ENCODE peak calls at places on chromosomes 2 and 18, in five cellular contexts. E is Calu3; L is HCEC 1CT; T is activated T-helper 1 cell treated with Interleukin-2 at 50 U/mL for 16 hours; Y is stimulated activated CD4-positive, alpha-beta T cell treated with anti-CD3 and anti-CD28 coated beads, Interleukin-1b, Interleukin-23, amount 100 ng/mL, for 4 hours. A is an unnamed sample.

GRCh38 chr2:237581751-237582746 is 8.5 kb downstream of the RAB17 start:
- DNase-seq in Y (peak), E (no peak), T (no peak), L (peak), A (no peak)

GRCh38 chr2:85769236-85769986 is 15.6 kb downstream of the ATOH8 start:
- DNase-seq in L (no peak), T (no peak), E (peak), Y (no peak), A (no peak)

GRCh38 chr2:240302933-240303332 is 132.5 kb upstream of the GPC1 start:
- DNase-seq in E (no peak), L (no peak), T (no peak), Y (no peak), A (no peak)

GRCh38 chr18:58952871-58953270 is 88.2 kb downstream of the ZNF532 start:
- DNase-seq in E (no peak), Y (no peak), L (no peak), T (no peak), A (no peak)

GRCh38 chr2:38076250-38076709 is 329 bp upstream of the CYP1B1 start:
- DNase-seq in Y (no peak), E (peak), L (peak), T (no peak), A (peak)

GRCh38 chr18:74477771-74478170 is 18.4 kb upstream of the CNDP2 start:
- DNase-seq in Y (no peak), T (no peak), L (no peak), E (no peak), A (no peak)

GRCh38 chr2:239745790-239746308 is 279.3 kb downstream of the NDUFA10 start:
- DNase-seq in Y (no peak), E (no peak), T (no peak), L (no peak), A (no peak)

GRCh38 chr2:172908275-172908674 is 167.4 kb upstream of the MAP3K20 start:
- DNase-seq in Y (no peak), L (no peak), E (no peak), T (no peak), A (no peak)

GRCh38 chr2:75290600-75291140 is 91.3 kb upstream of the TACR1 start:
- DNase-seq in L (peak), T (no peak), E (no peak), Y (no peak), A (no peak)

GRCh38 chr2:49753344-49753930 is 599.1 kb upstream of the FSHR start:
- DNase-seq in E (no peak), Y (no peak), T (no peak), L (no peak), A (no peak)

A was measured in T-helper 2 cell.